ENCODE peak calls at places on chromosomes 1 and 21, in six cellular contexts. A is stimulated activated CD4-positive, alpha-beta T cell treated with anti-CD3 and anti-CD28 coated beads, Interleukin-15, amount 100 ng/mL, for 1 hour; W is NAMALWA; O is progenitor cell of endocrine pancreas; V is LoVo; J is small intestine. F is an unnamed sample.

GRCh38 chr1:3292868-3293562 is 161.4 kb upstream of the ARHGEF16 start:
- DNase-seq in O (no peak), W (no peak), J (peak), A (no peak), V (no peak), F (no peak)

GRCh38 chr1:175479521-175480342 is 263.7 kb downstream of the TNR start:
- DNase-seq in W (no peak), O (no peak), J (no peak), V (no peak), A (no peak), F (no peak)

GRCh38 chr21:46124926-46125845 is 27.3 kb downstream of the COL6A2 start:
- DNase-seq in W (no peak), A (no peak), O (peak), V (no peak), J (no peak), F (peak)

GRCh38 chr1:16241116-16241763 is 4.3 kb upstream of the CPLANE2 start:
- DNase-seq in A (no peak), W (no peak), O (no peak), J (no peak), V (no peak), F (no peak)

GRCh38 chr1:33791251-33791650 is 72.6 kb upstream of the HMGB4 start:
- DNase-seq in J (no peak), O (no peak), A (no peak), V (no peak), W (no peak), F (no peak)

GRCh38 chr1:188941986-188942385 is 1535.7 kb downstream of the BRINP3 start:
- DNase-seq in A (no peak), V (no peak), J (no peak), O (no peak), W (no peak), F (no peak)

GRCh38 chr1:202802998-202803932 is 5.0 kb downstream of the KDM5B start:
- DNase-seq in J (no peak), V (no peak), O (no peak), A (no peak), W (no peak), F (no peak)

GRCh38 chr1:108817016-108817415 is 39.9 kb downstream of the AKNAD1 start:
- DNase-seq in V (no peak), A (no peak), O (no peak), W (no peak), J (peak), F (no peak)

GRCh38 chr21:45374826-45375455 is 30.0 kb upstream of the COL18A1 start:
- DNase-seq in V (no peak), W (no peak), J (no peak), A (no peak), O (no peak), F (peak)

GRCh38 chr1:219577331-219577730 is 35.6 kb downstream of the ZC3H11B start:
- DNase-seq in A (no peak), W (no peak), J (no peak), O (no peak), V (no peak), F (no peak)

GRCh38 chr1:248818505-248819374 is 7.0 kb downstream of the SH3BP5L start:
- DNase-seq in V (no peak), W (no peak), O (no peak), A (no peak), J (no peak), F (no peak)

GRCh38 chr21:39434950-39435349 is 10.6 kb downstream of the LCA5L start:
- DNase-seq in O (no peak), A (no peak), V (no peak), J (no peak), W (no peak), F (no peak)

GRCh38 chr1:215484111-215484914 is 82.8 kb upstream of the KCTD3 start:
- DNase-seq in J (no peak), W (no peak), O (no peak), A (no peak), V (no peak), F (no peak)

GRCh38 chr1:27551170-27551952 is 52.6 kb downstream of the AHDC1 start:
- DNase-seq in V (no peak), J (no peak), W (no peak), O (no peak), A (no peak), F (no peak)

GRCh38 chr21:44765231-44766013 is 36.2 kb downstream of the UBE2G2 start:
- DNase-seq in J (no peak), V (peak), W (peak), O (no peak), A (no peak), F (peak)

GRCh38 chr1:235714205-235714897 is 64.8 kb upstream of the GNG4 start:
- DNase-seq in V (no peak), W (no peak), J (peak), O (no peak), A (no peak), F (no peak)

GRCh38 chr1:64356636-64357256 is 113.2 kb upstream of the CACHD1 start:
- DNase-seq in O (no peak), V (no peak), W (no peak), J (no peak), A (no peak), F (no peak)

GRCh38 chr1:185058886-185059285 is 13.5 kb downstream of the RNF2 start:
- DNase-seq in O (no peak), A (no peak), W (no peak), J (no peak), V (no peak), F (no peak)

GRCh38 chr1:168136709-168137514 is at the start of gene GPR161:
- DNase-seq in V (peak), O (peak), J (peak), W (no peak), A (no peak), F (peak)

GRCh38 chr1:204350857-204351573 is 8.7 kb downstream of the PLEKHA6 start:
- DNase-seq in A (no peak), V (no peak), W (no peak), J (no peak), O (peak), F (no peak)

GRCh38 chr1:192763243-192763642 is 45.6 kb upstream of the RGS2 start:
- DNase-seq in V (no peak), A (no peak), O (no peak), W (no peak), J (no peak), F (no peak)

GRCh38 chr1:150268342-150268705 is 492 bp downstream of the APH1A start:
- DNase-seq in V (no peak), A (peak), O (no peak), J (peak), W (peak), F (no peak)

GRCh38 chr1:8120693-8121260 is 94.7 kb upstream of the ERRFI1 start:
- DNase-seq in A (no peak), O (no peak), J (no peak), W (no peak), V (peak), F (no peak)

GRCh38 chr1:193884848-193885558 is 698.6 kb upstream of the B3GALT2 start:
- DNase-seq in V (no peak), W (no peak), O (no peak), J (no peak), A (no peak), F (no peak)

GRCh38 chr21:45994738-45995685 is 13.4 kb downstream of the COL6A1 start:
- DNase-seq in W (no peak), O (no peak), V (no peak), J (no peak), A (no peak), F (no peak)

GRCh38 chr1:40901886-40902633 is 39.9 kb upstream of the CITED4 start:
- DNase-seq in V (no peak), A (no peak), J (no peak), O (no peak), W (no peak), F (no peak)

GRCh38 chr1:61446531-61446991 is 278.4 kb downstream of the TM2D1 start:
- DNase-seq in A (no peak), V (peak), W (no peak), J (peak), O (no peak), F (no peak)

GRCh38 chr1:3910049-3910731 is 10.1 kb upstream of the C1orf174 start:
- DNase-seq in O (no peak), A (no peak), J (no peak), W (peak), V (no peak), F (peak)

GRCh38 chr21:44598031-44598430 is 2.4 kb upstream of the KRTAP10-7 start:
- DNase-seq in W (no peak), V (no peak), A (no peak), J (no peak), O (no peak), F (no peak)

F was measured in RWPE2.